ENCODE peak calls at places on chromosomes 12 and 14, in seven cellular contexts. C, H, D, I, J, A and U are unnamed samples.

GRCh38 chr14:35395283-35395682 is 9.3 kb downstream of the NFKBIA start:
- DNase-seq in A (no peak), D (no peak), J (no peak), C (no peak), I (no peak), H (no peak), U (no peak)

GRCh38 chr12:56029666-56030293 is 8.9 kb downstream of the IKZF4 start:
- DNase-seq in D (no peak), I (peak; percentile 76), C (peak; percentile 71), J (peak; percentile 67), A (no peak), H (peak; percentile 78), U (no peak)

GRCh38 chr14:92340938-92341337 is 18.0 kb downstream of the SLC24A4 start:
- DNase-seq in D (no peak), A (no peak), H (no peak), J (no peak), C (no peak), I (no peak), U (no peak)

GRCh38 chr12:1413930-1414329 is 180.5 kb downstream of the FBXL14 start:
- DNase-seq in C (no peak), I (no peak), H (no peak), A (no peak), D (no peak), J (no peak), U (no peak)

GRCh38 chr14:103593577-103593976 is 30.8 kb downstream of the COA8 start:
- DNase-seq in J (no peak), C (no peak), H (no peak), A (peak; percentile 62), I (no peak), D (no peak), U (no peak)

GRCh38 chr14:39175445-39176262 is 600 bp downstream of the PNN start:
- DNase-seq in D (no peak), C (peak; percentile 66), J (peak; percentile 54), H (peak; percentile 38), I (peak; percentile 40), A (no peak), U (no peak)

GRCh38 chr12:7118914-7119313 is 9.8 kb downstream of the RBP5 start:
- DNase-seq in D (no peak), J (no peak), C (no peak), I (no peak), H (no peak), A (no peak), U (no peak)

GRCh38 chr12:120118710-120119097 is 2.2 kb upstream of the RAB35 start:
- DNase-seq in H (no peak), D (no peak), I (no peak), C (peak; percentile 52), J (no peak), A (no peak), U (no peak)

GRCh38 chr12:86256169-86256568 is at the start of gene MGAT4C:
- DNase-seq in C (no peak), D (no peak), J (no peak), A (no peak), I (no peak), H (no peak), U (no peak)

GRCh38 chr12:13772264-13772663 is 209.1 kb downstream of the GRIN2B start:
- DNase-seq in C (no peak), J (no peak), D (no peak), A (no peak), I (no peak), H (no peak), U (no peak)

GRCh38 chr12:124311292-124312109 is 16.6 kb downstream of the RFLNA start:
- DNase-seq in I (no peak), C (no peak), H (no peak), D (no peak), J (peak; percentile 57), A (no peak), U (no peak)

GRCh38 chr12:132922676-132923075 is 33.4 kb downstream of the ZNF605 start:
- DNase-seq in J (no peak), C (no peak), I (no peak), H (no peak), A (no peak), D (no peak), U (no peak)
- H3K9me3 ChIP-seq in J (peaks cover 19% of the 10 kb centered on the region), C (peaks cover 95% of the 10 kb centered on the region), I (peaks cover 49% of the 10 kb centered on the region), H (peaks cover 96% of the 10 kb centered on the region), A (peaks cover 34% of the 10 kb centered on the region), D (peaks cover 45% of the 10 kb centered on the region), U (peaks cover 68% of the 10 kb centered on the region)

DNA sequence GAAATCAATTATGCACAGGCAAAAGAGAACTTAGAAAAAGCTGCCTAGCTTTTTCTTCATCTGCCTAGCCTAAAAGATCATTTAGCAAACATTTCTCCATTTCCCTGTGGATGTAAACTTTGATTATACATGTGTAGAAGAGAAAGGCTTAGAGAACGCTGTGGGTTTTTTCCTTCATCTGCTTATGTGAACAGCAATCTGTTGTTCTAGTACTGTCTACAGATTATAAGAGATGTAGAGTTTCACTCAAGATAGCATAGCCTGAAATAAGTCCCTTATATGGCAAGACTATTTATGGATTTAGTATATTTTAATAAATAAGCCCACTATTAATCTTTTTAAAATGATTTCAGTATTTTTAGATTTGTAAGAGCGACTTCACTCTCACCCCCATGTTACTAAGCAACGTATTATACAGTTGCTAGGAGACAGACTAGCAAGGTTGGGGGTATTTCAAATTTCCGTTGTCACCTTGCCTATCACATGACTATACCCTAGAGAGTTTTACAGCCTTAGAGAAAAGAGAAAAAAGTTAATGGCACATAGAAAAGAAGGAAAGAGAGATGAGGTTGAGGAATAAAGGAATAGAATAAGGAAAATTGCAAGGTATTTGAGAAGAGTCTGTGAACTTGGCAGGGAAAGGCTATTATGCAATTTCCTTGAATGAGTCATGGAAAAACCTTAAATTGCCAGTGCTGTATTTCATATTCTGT is 12.2 kb upstream of the TUBA1A start:
- DNase-seq in C (no peak), H (peak; percentile 71), A (peak; percentile 17), J (peak; percentile 70), I (peak; percentile 34), D (peak; percentile 51), U (peak; percentile 85)
- H3K27ac ChIP-seq in C (no peak overlapping the region), H (peak overlapping the region; percentile 57), A (no peak overlapping the region), J (peak overlapping the region; percentile 20), I (peak overlapping the region; percentile 100), D (no peak overlapping the region), U (peak overlapping the region; percentile 45)

GRCh38 chr14:58787601-58788000 is 149.8 kb downstream of the DACT1 start:
- DNase-seq in J (no peak), H (no peak), D (no peak), A (no peak), I (no peak), C (no peak), U (no peak)

GRCh38 chr14:58789106-58789505 is 151.3 kb downstream of the DACT1 start:
- DNase-seq in I (no peak), J (no peak), A (no peak), H (no peak), C (no peak), D (no peak), U (no peak)

GRCh38 chr14:58789756-58790155 is 152.0 kb downstream of the DACT1 start:
- DNase-seq in H (no peak), J (no peak), I (no peak), A (no peak), D (no peak), C (no peak), U (no peak)

GRCh38 chr14:58785741-58786140 is 148.0 kb downstream of the DACT1 start:
- DNase-seq in A (no peak), C (no peak), J (no peak), H (no peak), I (no peak), D (no peak), U (no peak)

DNA sequence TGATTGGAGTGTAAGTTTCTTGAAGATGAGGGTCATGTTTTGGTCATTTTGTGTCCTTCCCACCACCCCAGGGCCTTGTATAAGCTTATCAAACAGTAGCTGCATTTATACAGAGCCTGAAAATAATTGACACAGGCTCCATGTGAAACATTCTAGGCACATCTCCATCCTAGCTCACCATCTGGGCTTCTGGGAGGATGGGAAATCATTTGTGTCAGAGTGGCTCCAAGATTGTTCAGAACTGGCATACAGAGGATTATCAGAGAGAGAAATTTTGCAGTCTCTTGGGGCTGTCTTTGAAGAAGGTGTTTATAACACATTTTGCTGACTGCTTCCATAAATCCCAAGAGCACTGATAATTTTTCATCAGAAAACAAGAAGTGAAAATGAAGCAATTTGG is 150.9 kb downstream of the DACT1 start:
- DNase-seq in J (no peak), H (no peak), D (no peak), A (no peak), I (no peak), C (no peak), U (no peak)
- TF ChIP-seq REST in J (no peak), H (no peak), D (no peak), A (no peak), I (no peak), C (no peak), U (no peak)

GRCh38 chr12:132270516-132270915 is 58.9 kb downstream of the GALNT9 start:
- DNase-seq in C (no peak), H (no peak), A (no peak), D (no peak), I (no peak), J (no peak), U (no peak)
- H3K9me3 ChIP-seq in C (no peaks in the 10 kb centered on the region), H (no peaks in the 10 kb centered on the region), A (no peaks in the 10 kb centered on the region), D (no peaks in the 10 kb centered on the region), I (no peaks in the 10 kb centered on the region), J (no peaks in the 10 kb centered on the region), U (no peaks in the 10 kb centered on the region)

DNA sequence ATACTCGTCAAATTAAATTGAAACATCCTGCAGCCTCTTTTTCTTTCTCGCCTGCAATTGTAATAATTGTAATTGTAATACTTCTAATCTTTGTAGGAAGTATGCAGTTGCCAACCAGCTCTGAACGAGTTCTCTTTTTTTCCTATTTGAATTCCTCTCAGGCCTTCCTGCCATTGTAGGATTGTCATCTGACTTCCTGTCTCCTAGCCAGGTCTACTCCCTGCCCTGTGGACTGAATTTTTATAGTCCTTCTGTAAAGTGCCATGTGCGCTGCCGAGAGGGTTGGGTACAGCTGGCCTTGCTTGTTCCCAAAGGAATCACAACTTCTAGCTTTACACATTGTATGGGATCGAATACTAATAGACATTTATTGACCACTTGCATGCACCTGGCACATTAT is 183.3 kb downstream of the SSPN start:
- DNase-seq in C (no peak), I (no peak), A (no peak), D (no peak), H (no peak), J (no peak), U (no peak)
- H3K27ac ChIP-seq in C (no peak overlapping the region), I (no peak overlapping the region), A (no peak overlapping the region), D (no peak overlapping the region), H (no peak overlapping the region), J (no peak overlapping the region), U (no peak overlapping the region)